ENCODE peak calls at places on chromosomes 5 and 9, in five cellular contexts. Y is iris pigment epithelial cell; S is CD4-positive, CD25-positive, alpha-beta regulatory T cell; X is stomach; R is K562. T is an unnamed sample.

GRCh38 chr5:135116146-135116545 is 82.1 kb upstream of the PITX1 start:
- DNase-seq in Y (no peak), R (no peak), X (no peak), S (no peak), T (no peak)

GRCh38 chr9:7976167-7976755 is 176.7 kb upstream of the DMAC1 start:
- DNase-seq in Y (no peak), X (no peak), R (no peak), S (peak), T (no peak)

GRCh38 chr5:170633235-170634041 is 129.6 kb downstream of the KCNIP1 start:
- DNase-seq in X (no peak), S (no peak), Y (peak), R (peak), T (no peak)

GRCh38 chr5:10289991-10290390 is 17.7 kb downstream of the CMBL start:
- DNase-seq in S (no peak), R (no peak), X (no peak), Y (no peak), T (no peak)

GRCh38 chr5:178564842-178565550 is 25.2 kb downstream of the COL23A1 start:
- DNase-seq in Y (no peak), R (no peak), X (no peak), S (no peak), T (no peak)

GRCh38 chr5:89613222-89613956 is 730.4 kb upstream of the MEF2C start:
- DNase-seq in Y (peak), X (no peak), S (no peak), R (no peak), T (no peak)

GRCh38 chr5:175385691-175386360 is 58.2 kb downstream of the DRD1 start:
- DNase-seq in R (no peak), S (no peak), Y (no peak), X (no peak), T (no peak)

GRCh38 chr9:130207241-130207992 is 35.2 kb downstream of the NCS1 start:
- DNase-seq in X (no peak), Y (no peak), S (no peak), R (no peak), T (no peak)

GRCh38 chr9:1879501-1879900 is 135.6 kb upstream of the SMARCA2 start:
- DNase-seq in R (no peak), Y (no peak), S (peak), X (no peak), T (no peak)

GRCh38 chr5:126967808-126968466 is 62.4 kb downstream of the MARCHF3 start:
- DNase-seq in S (no peak), Y (no peak), R (no peak), X (no peak), T (no peak)

GRCh38 chr5:141747646-141748229 is 65.7 kb upstream of the ARAP3 start:
- DNase-seq in R (no peak), X (no peak), Y (no peak), S (no peak), T (no peak)

GRCh38 chr5:134555889-134556311 is 30.4 kb downstream of the JADE2 start:
- DNase-seq in S (peak), R (peak), Y (peak), X (peak), T (peak)

GRCh38 chr5:147558131-147558730 is 48.4 kb upstream of the DPYSL3 start:
- DNase-seq in S (no peak), X (no peak), Y (peak), R (no peak), T (no peak)

GRCh38 chr9:133513214-133514088 is 11.3 kb downstream of the MYMK start:
- DNase-seq in X (no peak), S (no peak), Y (no peak), R (no peak), T (no peak)

GRCh38 chr9:89872426-89872912 is 267.7 kb downstream of the GADD45G start:
- DNase-seq in S (no peak), X (peak), R (no peak), Y (no peak), T (no peak)

GRCh38 chr5:76781775-76782174 is 37.1 kb upstream of the F2RL1 start:
- DNase-seq in S (no peak), Y (no peak), X (no peak), R (no peak), T (no peak)

GRCh38 chr9:133659566-133659965 is 23.4 kb downstream of the DBH start:
- DNase-seq in S (no peak), X (no peak), R (no peak), Y (no peak), T (no peak)

GRCh38 chr9:134968011-134968822 is 50.5 kb upstream of the FCN1 start:
- DNase-seq in R (no peak), X (no peak), S (no peak), Y (peak), T (no peak)

T was measured in T1000.